ENCODE peak calls at places on chromosome 5, in ten cellular contexts. Z, U, V, M, D, W, O, Y, P and H are unnamed samples.

GRCh38 chr5:77367733-77368132 is 124.4 kb downstream of the WDR41 start:
- DNase-seq in O (no peak), Z (peak; percentile 52), Y (no peak), U (peak; percentile 4), M (no peak), D (no peak), V (no peak), P (peak; percentile 13), W (peak; percentile 61), H (no peak)

GRCh38 chr5:179223528-179223927 is 121.7 kb downstream of the ADAMTS2 start:
- DNase-seq in M (no peak), Z (no peak), U (no peak), D (no peak), P (no peak), O (no peak), Y (no peak), W (no peak), V (no peak), H (no peak)

GRCh38 chr5:65359981-65360380 is 121.7 kb downstream of the ADAMTS6 start:
- DNase-seq in O (no peak), Z (no peak), U (no peak), V (no peak), D (no peak), Y (no peak), P (no peak), W (no peak), M (no peak), H (no peak)

GRCh38 chr5:80105698-80106439 is 70.7 kb downstream of the THBS4 start:
- DNase-seq in O (no peak), U (no peak), D (no peak), W (no peak), Y (no peak), P (no peak), M (no peak), V (no peak), Z (no peak), H (no peak)

GRCh38 chr5:93141969-93142368 is 439.1 kb downstream of the NR2F1-AS1 start:
- DNase-seq in U (peak; percentile 44), V (no peak), M (no peak), Z (no peak), D (no peak), P (no peak), Y (no peak), O (no peak), W (no peak), H (no peak)

GRCh38 chr5:27594141-27594540 is 555.8 kb upstream of the CDH9 start:
- DNase-seq in M (no peak), Y (no peak), W (no peak), O (peak; percentile 31), Z (no peak), D (no peak), V (no peak), U (no peak), P (no peak), H (no peak)

GRCh38 chr5:137181685-137182084 is 317.4 kb downstream of the SPOCK1 start:
- DNase-seq in U (no peak), P (no peak), M (no peak), W (no peak), Y (no peak), Z (no peak), O (no peak), V (no peak), D (no peak), H (no peak)

GRCh38 chr5:175418252-175418651 is 25.7 kb downstream of the DRD1 start:
- DNase-seq in D (no peak), P (no peak), U (peak; percentile 4), W (no peak), V (no peak), Z (no peak), M (no peak), Y (no peak), O (no peak), H (no peak)